ENCODE peak calls at places on chromosome 15, in four cellular contexts. One of them, this sample, is unnamed.

GRCh38 chr15:58201536-58201935 is 63.4 kb downstream of the AQP9 start:
- DNase-seq in AG04449: no peak
- DNase-seq in NCI-H146: no peak
- DNase-seq in COLO829: no peak
- DNase-seq in this sample: no peak

GRCh38 chr15:77393471-77393840 is 26.4 kb downstream of the PEAK1 start:
- DNase-seq in NCI-H146: no peak
- DNase-seq in AG04449: no peak
- DNase-seq in COLO829: no peak
- DNase-seq in this sample: no peak

GRCh38 chr15:50143255-50143860 is 24.3 kb upstream of the ATP8B4 start:
- DNase-seq in COLO829: no peak
- DNase-seq in AG04449: no peak
- DNase-seq in NCI-H146: no peak
- DNase-seq in this sample: no peak

GRCh38 chr15:43402255-43402654 is 31.4 kb downstream of the TUBGCP4 start:
- DNase-seq in COLO829: no peak
- DNase-seq in NCI-H146: no peak
- DNase-seq in AG04449: no peak
- DNase-seq in this sample: no peak

GRCh38 chr15:77208222-77208621 is 137.3 kb upstream of the TSPAN3 start:
- DNase-seq in AG04449: no peak
- DNase-seq in NCI-H146: no peak
- DNase-seq in COLO829: no peak
- DNase-seq in this sample: no peak

GRCh38 chr15:100169615-100170279 is 172.0 kb downstream of the ADAMTS17 start:
- DNase-seq in COLO829: no peak
- DNase-seq in NCI-H146: no peak
- DNase-seq in AG04449: no peak
- DNase-seq in this sample: no peak

GRCh38 chr15:68512052-68512451 is 66.7 kb upstream of the CORO2B start:
- DNase-seq in NCI-H146: no peak
- DNase-seq in AG04449: no peak
- DNase-seq in COLO829: no peak
- DNase-seq in this sample: no peak

GRCh38 chr15:35374661-35375060 is 171.3 kb downstream of the DPH6 start:
- DNase-seq in AG04449: no peak
- DNase-seq in NCI-H146: no peak
- DNase-seq in COLO829: no peak
- DNase-seq in this sample: no peak

GRCh38 chr15:67746450-67746849 is 78.9 kb upstream of the SKOR1 start:
- DNase-seq in AG04449: no peak
- DNase-seq in NCI-H146: no peak
- DNase-seq in COLO829: no peak
- DNase-seq in this sample: no peak

GRCh38 chr15:36778516-36778915 is 199.1 kb downstream of the CDIN1 start:
- DNase-seq in AG04449: peak; percentile 79
- DNase-seq in NCI-H146: no peak
- DNase-seq in COLO829: no peak
- DNase-seq in this sample: peak; percentile 71

GRCh38 chr15:31597466-31597865 is 270.8 kb downstream of the KLF13 start:
- DNase-seq in AG04449: no peak
- DNase-seq in NCI-H146: no peak
- DNase-seq in COLO829: no peak
- DNase-seq in this sample: no peak

GRCh38 chr15:39786444-39787056 is 3.9 kb upstream of the FSIP1 start:
- DNase-seq in NCI-H146: peak; percentile 41
- DNase-seq in AG04449: no peak
- DNase-seq in COLO829: no peak
- DNase-seq in this sample: peak; percentile 39

GRCh38 chr15:70004826-70005225 is 92.9 kb downstream of the TLE3 start:
- DNase-seq in AG04449: no peak
- DNase-seq in COLO829: no peak
- DNase-seq in NCI-H146: no peak
- DNase-seq in this sample: no peak

GRCh38 chr15:83164409-83165404 is 42.9 kb downstream of the HDGFL3 start:
- DNase-seq in COLO829: no peak
- DNase-seq in AG04449: peak; percentile 56
- DNase-seq in NCI-H146: no peak
- DNase-seq in this sample: no peak

GRCh38 chr15:52802110-52802509 is 12.0 kb upstream of the ONECUT1 start:
- DNase-seq in COLO829: no peak
- DNase-seq in AG04449: no peak
- DNase-seq in NCI-H146: no peak
- DNase-seq in this sample: no peak

GRCh38 chr15:62606376-62607164 is 436.0 kb upstream of the TPM1 start:
- DNase-seq in COLO829: peak; percentile 82
- DNase-seq in NCI-H146: no peak
- DNase-seq in AG04449: peak; percentile 99
- DNase-seq in this sample: peak; percentile 92

GRCh38 chr15:49370782-49371181 is 52.3 kb upstream of the FGF7 start:
- DNase-seq in NCI-H146: no peak
- DNase-seq in COLO829: no peak
- DNase-seq in AG04449: no peak
- DNase-seq in this sample: no peak

GRCh38 chr15:90064931-90065681 is 37.2 kb downstream of the IDH2 start:
- DNase-seq in AG04449: no peak
- DNase-seq in NCI-H146: no peak
- DNase-seq in COLO829: no peak
- DNase-seq in this sample: no peak

This sample was measured in AG20443.